ENCODE peak calls at places on chromosomes 5 and 9, in five cellular contexts. One of them, this sample, is unnamed.

GRCh38 chr5:17910318-17910717 is 276.1 kb downstream of the TAF11L14 start:
- ATAC-seq in A549: peak
- ATAC-seq in right lobe of liver: no peak
- ATAC-seq in gastrocnemius medialis: no peak
- ATAC-seq in HCT116: no peak
- ATAC-seq in this sample: no peak

GRCh38 chr5:10533218-10533617 is 30.7 kb upstream of the ANKRD33B start:
- ATAC-seq in gastrocnemius medialis: no peak
- ATAC-seq in A549: no peak
- ATAC-seq in HCT116: no peak
- ATAC-seq in right lobe of liver: no peak
- ATAC-seq in this sample: no peak

GRCh38 chr5:148979104-148979723 is 83.6 kb downstream of the SH3TC2 start:
- ATAC-seq in A549: peak
- ATAC-seq in right lobe of liver: peak
- ATAC-seq in HCT116: peak
- ATAC-seq in gastrocnemius medialis: peak
- ATAC-seq in this sample: peak

GRCh38 chr5:131854134-131854533 is 57.3 kb upstream of the FNIP1 start:
- ATAC-seq in HCT116: no peak
- ATAC-seq in A549: no peak
- ATAC-seq in right lobe of liver: no peak
- ATAC-seq in gastrocnemius medialis: no peak
- ATAC-seq in this sample: no peak

GRCh38 chr9:79584655-79584982 is 12.9 kb downstream of the TLE4 start:
- ATAC-seq in A549: no peak
- ATAC-seq in gastrocnemius medialis: no peak
- ATAC-seq in HCT116: no peak
- ATAC-seq in right lobe of liver: peak
- ATAC-seq in this sample: no peak

GRCh38 chr9:99027414-99027813 is 77.5 kb upstream of the TGFBR1 start:
- ATAC-seq in A549: no peak
- ATAC-seq in gastrocnemius medialis: no peak
- ATAC-seq in right lobe of liver: no peak
- ATAC-seq in HCT116: no peak
- ATAC-seq in this sample: no peak

GRCh38 chr9:131731237-131731995 is 8.5 kb downstream of the RAPGEF1 start:
- ATAC-seq in A549: no peak
- ATAC-seq in gastrocnemius medialis: no peak
- ATAC-seq in HCT116: no peak
- ATAC-seq in right lobe of liver: peak
- ATAC-seq in this sample: no peak

GRCh38 chr5:114434396-114435219 is 72.7 kb downstream of the KCNN2 start:
- ATAC-seq in right lobe of liver: no peak
- ATAC-seq in A549: no peak
- ATAC-seq in HCT116: no peak
- ATAC-seq in gastrocnemius medialis: no peak
- ATAC-seq in this sample: no peak

GRCh38 chr5:123670981-123671557 is 159.1 kb downstream of the CSNK1G3 start:
- ATAC-seq in gastrocnemius medialis: peak
- ATAC-seq in HCT116: peak
- ATAC-seq in A549: no peak
- ATAC-seq in right lobe of liver: peak
- ATAC-seq in this sample: no peak

GRCh38 chr5:110002652-110003051 is 312.9 kb downstream of the MAN2A1 start:
- ATAC-seq in A549: no peak
- ATAC-seq in right lobe of liver: no peak
- ATAC-seq in gastrocnemius medialis: no peak
- ATAC-seq in HCT116: no peak
- ATAC-seq in this sample: peak

GRCh38 chr5:99936911-99937310 is 598.3 kb upstream of the FAM174A start:
- ATAC-seq in right lobe of liver: no peak
- ATAC-seq in HCT116: no peak
- ATAC-seq in A549: no peak
- ATAC-seq in gastrocnemius medialis: no peak
- ATAC-seq in this sample: no peak

DNA sequence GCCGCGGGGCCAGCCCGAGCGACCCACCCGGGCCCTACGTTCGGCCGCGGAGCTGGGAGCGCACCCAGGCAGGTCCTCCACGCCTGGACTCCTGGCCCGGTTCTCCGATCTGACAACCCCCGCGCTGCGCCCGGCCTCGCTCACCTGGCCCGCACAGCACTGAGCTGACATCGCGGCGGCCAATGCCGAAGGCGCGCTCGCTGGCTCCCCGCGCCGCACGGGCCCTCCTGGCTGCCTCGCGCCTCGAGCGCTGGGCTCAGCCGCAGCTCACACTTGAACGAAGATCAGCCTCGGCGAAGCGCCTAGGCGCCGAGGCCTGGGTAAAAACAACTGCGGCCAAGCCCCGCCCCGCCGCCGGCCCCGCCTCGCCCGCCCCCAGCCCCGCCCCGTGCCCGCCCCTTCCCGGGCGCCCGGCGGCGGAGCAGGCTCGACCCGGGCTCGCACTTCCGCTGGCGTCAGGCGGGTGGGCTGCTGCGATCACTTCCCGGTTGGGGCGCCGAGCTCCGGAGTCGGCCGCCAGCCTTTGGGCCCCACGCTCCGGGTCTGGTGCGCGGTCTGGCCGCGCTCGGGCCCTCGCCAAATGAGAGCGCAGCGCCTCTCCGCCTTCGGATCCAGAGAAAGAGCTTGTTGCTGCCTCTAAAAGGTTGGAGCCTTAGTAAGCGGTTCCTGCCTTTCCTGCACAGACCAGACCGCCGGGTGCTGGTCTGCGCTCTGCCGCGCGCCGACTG is at the start of gene SERINC5:
- ATAC-seq in right lobe of liver: peak
- ATAC-seq in HCT116: peak
- ATAC-seq in gastrocnemius medialis: peak
- ATAC-seq in A549: peak
- ATAC-seq in this sample: peak
- H3K27ac ChIP-seq in right lobe of liver: peak
- H3K27ac ChIP-seq in HCT116: peak
- H3K27ac ChIP-seq in gastrocnemius medialis: peak
- H3K27ac ChIP-seq in A549: peak
- H3K27ac ChIP-seq in this sample: peak

DNA sequence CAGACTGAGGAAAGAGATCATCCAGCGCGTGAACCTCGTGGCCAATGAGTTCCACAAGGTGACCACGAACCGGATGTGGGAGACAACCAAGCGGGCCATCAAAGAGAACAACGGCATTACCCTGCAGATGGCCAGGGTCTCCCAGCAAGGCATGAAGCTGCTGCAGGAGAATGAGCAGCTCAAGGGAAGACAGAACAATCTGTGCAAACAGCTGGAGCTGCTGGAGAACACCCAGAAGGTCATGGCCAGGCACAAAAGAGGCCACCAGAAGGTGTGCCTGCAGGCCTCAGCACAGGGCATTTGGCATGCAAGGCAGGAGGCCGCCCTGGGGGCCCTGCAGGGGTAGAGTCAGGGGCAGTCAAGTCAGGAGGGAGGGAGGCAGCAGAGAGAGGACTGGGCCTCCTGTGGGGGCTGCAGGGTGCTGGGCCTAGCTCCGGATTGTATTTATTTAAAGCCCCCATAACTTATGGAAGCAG is 4.2 kb downstream of the PTRH1 start:
- ATAC-seq in A549: no peak
- ATAC-seq in HCT116: no peak
- ATAC-seq in right lobe of liver: no peak
- ATAC-seq in gastrocnemius medialis: no peak
- ATAC-seq in this sample: no peak
- TF ChIP-seq POLR2A in A549: no peak
- TF ChIP-seq POLR2A in HCT116: no peak
- TF ChIP-seq POLR2A in right lobe of liver: no peak
- TF ChIP-seq POLR2A in gastrocnemius medialis: no peak
- TF ChIP-seq POLR2A in this sample: no peak

GRCh38 chr5:179303801-179304200 is 41.5 kb downstream of the ADAMTS2 start:
- ATAC-seq in gastrocnemius medialis: no peak
- ATAC-seq in HCT116: no peak
- ATAC-seq in right lobe of liver: no peak
- ATAC-seq in A549: no peak
- ATAC-seq in this sample: no peak
- H3K4me3 ChIP-seq in gastrocnemius medialis: no peak
- H3K4me3 ChIP-seq in HCT116: no peak
- H3K4me3 ChIP-seq in right lobe of liver: no peak
- H3K4me3 ChIP-seq in A549: no peak
- H3K4me3 ChIP-seq in this sample: no peak

GRCh38 chr5:107576736-107577440 is 93.8 kb downstream of the EFNA5 start:
- ATAC-seq in right lobe of liver: no peak
- ATAC-seq in HCT116: no peak
- ATAC-seq in gastrocnemius medialis: no peak
- ATAC-seq in A549: no peak
- ATAC-seq in this sample: no peak

GRCh38 chr5:107576155-107576554 is 94.6 kb downstream of the EFNA5 start:
- ATAC-seq in gastrocnemius medialis: no peak
- ATAC-seq in right lobe of liver: no peak
- ATAC-seq in A549: no peak
- ATAC-seq in HCT116: no peak
- ATAC-seq in this sample: no peak

GRCh38 chr5:107571621-107572489 is 98.9 kb downstream of the EFNA5 start:
- ATAC-seq in gastrocnemius medialis: peak
- ATAC-seq in A549: peak
- ATAC-seq in right lobe of liver: peak
- ATAC-seq in HCT116: peak
- ATAC-seq in this sample: peak

GRCh38 chr5:107570805-107571531 is 99.8 kb downstream of the EFNA5 start:
- ATAC-seq in gastrocnemius medialis: peak
- ATAC-seq in right lobe of liver: peak
- ATAC-seq in A549: peak
- ATAC-seq in HCT116: no peak
- ATAC-seq in this sample: no peak

GRCh38 chr5:107572800-107573368 is 97.9 kb downstream of the EFNA5 start:
- ATAC-seq in gastrocnemius medialis: no peak
- ATAC-seq in A549: no peak
- ATAC-seq in right lobe of liver: no peak
- ATAC-seq in HCT116: no peak
- ATAC-seq in this sample: no peak
- H3K27ac ChIP-seq in gastrocnemius medialis: no peak
- H3K27ac ChIP-seq in A549: peak
- H3K27ac ChIP-seq in right lobe of liver: no peak
- H3K27ac ChIP-seq in HCT116: no peak
- H3K27ac ChIP-seq in this sample: no peak

GRCh38 chr9:128498911-128499310 is 5.6 kb upstream of the GLE1 start:
- ATAC-seq in HCT116: no peak
- ATAC-seq in right lobe of liver: no peak
- ATAC-seq in A549: no peak
- ATAC-seq in gastrocnemius medialis: no peak
- ATAC-seq in this sample: no peak

GRCh38 chr9:128499920-128500319 is 4.6 kb upstream of the GLE1 start:
- ATAC-seq in HCT116: no peak
- ATAC-seq in A549: no peak
- ATAC-seq in gastrocnemius medialis: no peak
- ATAC-seq in right lobe of liver: no peak
- ATAC-seq in this sample: no peak

GRCh38 chr9:128505414-128505765 is 871 bp downstream of the GLE1 start:
- ATAC-seq in A549: no peak
- ATAC-seq in HCT116: no peak
- ATAC-seq in right lobe of liver: no peak
- ATAC-seq in gastrocnemius medialis: peak
- ATAC-seq in this sample: no peak

GRCh38 chr9:128503870-128504269 is 649 bp upstream of the GLE1 start:
- ATAC-seq in right lobe of liver: peak
- ATAC-seq in gastrocnemius medialis: peak
- ATAC-seq in HCT116: no peak
- ATAC-seq in A549: no peak
- ATAC-seq in this sample: no peak

DNA sequence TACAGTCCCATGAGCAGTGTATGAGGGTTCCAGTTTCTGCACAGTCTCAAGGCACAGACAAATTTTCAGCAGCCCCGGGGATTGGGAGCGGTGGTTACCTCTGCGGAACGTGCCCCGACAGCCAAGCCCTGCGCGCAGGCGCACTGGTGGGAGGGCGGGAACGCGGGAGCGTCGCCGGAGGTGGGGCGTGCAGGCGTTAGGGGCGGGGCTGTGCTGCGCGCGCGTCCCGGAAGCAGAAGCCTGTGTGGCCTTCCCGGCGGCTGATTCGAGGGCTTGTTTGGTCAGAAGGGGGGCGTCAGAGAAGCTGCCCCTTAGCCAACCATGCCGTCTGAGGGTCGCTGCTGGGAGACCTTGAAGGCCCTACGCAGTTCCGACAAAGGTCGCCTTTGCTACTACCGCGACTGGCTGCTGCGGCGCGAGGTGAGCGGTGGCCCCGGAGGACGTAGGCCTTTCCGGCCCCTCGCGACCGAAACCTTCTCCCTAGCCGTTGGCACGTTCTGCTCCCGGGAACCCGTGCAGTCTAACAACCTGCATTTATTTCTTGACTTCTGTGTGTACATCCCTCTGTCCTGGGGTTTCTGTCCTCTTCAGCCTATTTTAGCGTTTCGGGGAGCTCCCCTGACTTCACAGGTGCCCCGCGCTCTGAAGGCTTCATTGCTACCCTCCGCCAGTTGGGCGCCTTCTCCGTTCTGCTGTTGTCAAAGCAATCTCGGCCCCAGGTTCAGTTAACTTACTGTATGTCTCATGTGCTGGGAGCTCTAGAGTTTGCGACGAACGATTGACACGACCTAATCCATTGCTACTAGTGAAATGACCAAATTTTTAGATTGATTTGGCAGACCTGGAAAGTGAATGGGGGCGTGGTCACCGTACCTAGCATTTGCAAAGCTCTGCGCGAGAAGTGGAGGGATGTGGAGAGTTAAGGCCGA is at the start of gene GLE1:
- ATAC-seq in A549: peak
- ATAC-seq in HCT116: peak
- ATAC-seq in gastrocnemius medialis: peak
- ATAC-seq in right lobe of liver: peak
- ATAC-seq in this sample: peak
- TF ChIP-seq POLR2A in A549: peak
- TF ChIP-seq POLR2A in HCT116: peak
- TF ChIP-seq POLR2A in gastrocnemius medialis: peak
- TF ChIP-seq POLR2A in right lobe of liver: peak
- TF ChIP-seq POLR2A in this sample: peak

DNA sequence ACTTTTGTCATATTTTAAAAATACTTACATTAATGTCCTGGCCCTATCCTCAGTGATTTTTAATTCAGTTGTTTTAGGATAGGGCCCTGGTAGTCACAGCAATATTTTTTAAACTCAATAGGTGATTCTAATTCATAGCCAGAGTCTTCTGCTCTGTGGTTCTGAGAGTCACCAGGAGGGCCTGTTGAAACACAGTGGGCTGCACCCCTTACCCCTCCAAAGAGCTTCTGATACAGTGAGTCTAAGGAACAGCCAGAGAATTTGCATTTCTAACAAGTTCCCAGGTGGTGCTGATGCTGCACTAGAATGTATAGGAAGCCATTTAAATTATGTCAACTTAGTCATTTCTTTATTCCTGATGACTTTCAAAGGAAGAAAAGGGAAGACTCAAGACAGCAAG is 458.3 kb upstream of the ARRDC3 start:
- ATAC-seq in gastrocnemius medialis: no peak
- ATAC-seq in A549: no peak
- ATAC-seq in HCT116: no peak
- ATAC-seq in right lobe of liver: no peak
- ATAC-seq in this sample: no peak
- H3K4me3 ChIP-seq in gastrocnemius medialis: no peak
- H3K4me3 ChIP-seq in A549: no peak
- H3K4me3 ChIP-seq in HCT116: no peak
- H3K4me3 ChIP-seq in right lobe of liver: no peak
- H3K4me3 ChIP-seq in this sample: no peak

GRCh38 chr5:6408260-6408596 is 29.9 kb upstream of the MED10 start:
- ATAC-seq in gastrocnemius medialis: no peak
- ATAC-seq in HCT116: no peak
- ATAC-seq in right lobe of liver: no peak
- ATAC-seq in A549: no peak
- ATAC-seq in this sample: no peak
- H3K27ac ChIP-seq in gastrocnemius medialis: no peak
- H3K27ac ChIP-seq in HCT116: no peak
- H3K27ac ChIP-seq in right lobe of liver: no peak
- H3K27ac ChIP-seq in A549: no peak
- H3K27ac ChIP-seq in this sample: no peak